ENCODE peak calls at places on chromosome 19, in ten cellular contexts. J is endothelial cell; V is stimulated activated CD8-positive, alpha-beta memory T cell treated with anti-CD3 and anti-CD28 coated beads, Interleukin-4, amount 100 ng/mL, for 1 hour; U is stimulated activated CD4-positive, alpha-beta T cell treated with anti-CD3 and anti-CD28 coated beads, Interleukin-4, amount 100 ng/mL, for 1 hour; B is NCI-H1105; C is brain microvascular endothelial cell; Y is psoas muscle; R is frontal cortex; D is HEK293T; Z is IMR-90. I is an unnamed sample.

GRCh38 chr19:16895467-16896097 is 6.8 kb downstream of the F2RL3 start:
- DNase-seq in R (no peak), B (no peak), D (no peak), J (no peak), U (no peak), V (no peak), Y (no peak), Z (no peak), C (no peak), I (no peak)

GRCh38 chr19:2429917-2430570 is 2.7 kb upstream of the TIMM13 start:
- DNase-seq in C (no peak), Z (no peak), U (no peak), R (no peak), V (no peak), D (no peak), Y (no peak), J (no peak), B (no peak), I (no peak)

GRCh38 chr19:48354332-48354992 is 9.3 kb downstream of the TMEM143 start:
- DNase-seq in C (peak; percentile 43), V (no peak), Y (no peak), D (no peak), R (no peak), Z (peak; percentile 46), J (no peak), U (no peak), B (no peak), I (peak; percentile 68)

GRCh38 chr19:18789422-18789832 is 1.7 kb downstream of the COMP start:
- DNase-seq in V (no peak), C (no peak), J (no peak), Z (no peak), R (no peak), U (no peak), B (no peak), D (no peak), Y (no peak), I (no peak)

GRCh38 chr19:47032171-47032811 is 12.7 kb downstream of the NPAS1 start:
- DNase-seq in Y (no peak), Z (no peak), J (peak; percentile 64), D (peak; percentile 68), R (peak; percentile 79), U (peak; percentile 70), V (peak; percentile 50), C (no peak), B (peak; percentile 54), I (no peak)

GRCh38 chr19:2469102-2469914 is 6.6 kb upstream of the GADD45B start:
- DNase-seq in V (no peak), Z (peak; percentile 78), J (no peak), D (no peak), R (no peak), B (no peak), Y (peak; percentile 77), C (peak; percentile 82), U (peak; percentile 28), I (no peak)

GRCh38 chr19:18364826-18365528 is 21.0 kb upstream of the GDF15 start:
- DNase-seq in V (no peak), Y (no peak), R (peak; percentile 55), Z (peak; percentile 100), J (peak; percentile 15), C (peak; percentile 99), B (peak; percentile 93), D (peak; percentile 48), U (no peak), I (peak; percentile 96)

GRCh38 chr19:45408121-45408520 is 1.7 kb downstream of the POLR1G start:
- DNase-seq in C (no peak), U (no peak), B (no peak), R (no peak), Z (no peak), V (no peak), Y (no peak), J (no peak), D (no peak), I (no peak)

GRCh38 chr19:28414748-28415147 is 798.2 kb downstream of the UQCRFS1 start:
- DNase-seq in Y (no peak), J (no peak), V (no peak), C (no peak), B (no peak), Z (no peak), R (no peak), U (no peak), D (no peak), I (peak; percentile 41)

GRCh38 chr19:40592170-40592569 is 9.0 kb upstream of the LTBP4 start:
- DNase-seq in C (peak; percentile 71), U (no peak), Z (peak; percentile 76), Y (no peak), J (no peak), B (peak; percentile 24), R (no peak), D (no peak), V (no peak), I (peak; percentile 76)

GRCh38 chr19:19155495-19156219 is 14.4 kb downstream of the MEF2B start:
- DNase-seq in D (no peak), C (no peak), J (no peak), Z (no peak), V (no peak), U (no peak), B (no peak), Y (no peak), R (no peak), I (no peak)

GRCh38 chr19:33054623-33055022 is 10.1 kb downstream of the RHPN2 start:
- DNase-seq in J (no peak), D (no peak), V (no peak), U (no peak), C (no peak), B (no peak), Y (no peak), R (no peak), Z (no peak), I (no peak)

GRCh38 chr19:947707-948533 is 22.1 kb downstream of the ARID3A start:
- DNase-seq in J (no peak), Y (peak; percentile 81), R (no peak), V (no peak), U (no peak), B (no peak), D (no peak), C (no peak), Z (no peak), I (no peak)

GRCh38 chr19:4140237-4140711 is 13.2 kb upstream of the CREB3L3 start:
- DNase-seq in R (peak; percentile 65), Y (no peak), J (peak; percentile 25), U (no peak), D (peak; percentile 85), B (peak; percentile 56), C (peak; percentile 38), Z (peak; percentile 72), V (no peak), I (peak; percentile 60)

GRCh38 chr19:31427857-31428256 is 78.6 kb upstream of the TSHZ3 start:
- DNase-seq in C (no peak), V (no peak), R (no peak), U (no peak), J (no peak), Z (no peak), B (no peak), Y (no peak), D (no peak), I (no peak)

GRCh38 chr19:13727798-13728197 is 36.5 kb upstream of the MRI1 start:
- DNase-seq in J (no peak), V (no peak), U (no peak), D (no peak), R (no peak), B (no peak), C (peak; percentile 27), Z (peak; percentile 82), Y (no peak), I (no peak)

GRCh38 chr19:15337202-15337601 is 4.9 kb upstream of the BRD4 start:
- DNase-seq in U (no peak), J (no peak), Z (peak; percentile 80), R (no peak), Y (no peak), C (peak; percentile 42), B (no peak), D (no peak), V (no peak), I (no peak)

GRCh38 chr19:2675892-2676291 is 26.6 kb downstream of the GNG7 start:
- DNase-seq in C (no peak), J (no peak), Y (no peak), V (no peak), R (no peak), D (no peak), B (no peak), U (no peak), Z (no peak), I (no peak)

GRCh38 chr19:40807147-40808020 is 8.4 kb downstream of the EGLN2 start:
- DNase-seq in U (no peak), Z (no peak), Y (no peak), J (peak; percentile 47), D (peak; percentile 20), R (no peak), C (no peak), B (no peak), V (no peak), I (no peak)

GRCh38 chr19:29287061-29287460 is 74.1 kb upstream of the UQCRFS1 start:
- DNase-seq in Z (no peak), U (no peak), V (no peak), J (no peak), B (peak; percentile 94), R (no peak), D (no peak), C (no peak), Y (no peak), I (no peak)

GRCh38 chr19:16143399-16144215 is at the start of gene HSH2D:
- DNase-seq in Z (no peak), R (no peak), D (no peak), B (no peak), Y (peak; percentile 66), J (no peak), V (peak; percentile 71), U (peak; percentile 72), C (no peak), I (no peak)

GRCh38 chr19:30674656-30675055 is 302.5 kb downstream of the ZNF536 start:
- DNase-seq in Z (no peak), V (no peak), U (no peak), D (no peak), C (no peak), R (no peak), B (no peak), J (no peak), Y (no peak), I (no peak)

GRCh38 chr19:39410620-39411005 is 1.9 kb upstream of the PLEKHG2 start:
- DNase-seq in Y (no peak), J (no peak), D (no peak), Z (no peak), B (no peak), U (no peak), R (no peak), C (no peak), V (peak; percentile 20), I (no peak)

GRCh38 chr19:8361921-8362793 is 1.8 kb upstream of the ANGPTL4 start:
- DNase-seq in J (no peak), Z (peak; percentile 99), R (peak; percentile 79), B (peak; percentile 73), U (peak; percentile 9), V (no peak), D (no peak), Y (peak; percentile 98), C (peak; percentile 98), I (peak; percentile 90)

GRCh38 chr19:33616857-33617256 is 4.9 kb upstream of the CHST8 start:
- DNase-seq in R (no peak), V (no peak), Y (no peak), Z (no peak), D (no peak), C (no peak), B (no peak), U (no peak), J (no peak), I (no peak)

GRCh38 chr19:18165794-18166544 is 7.6 kb upstream of the IFI30 start:
- DNase-seq in J (no peak), V (no peak), Y (no peak), R (no peak), D (no peak), Z (no peak), B (no peak), C (no peak), U (no peak), I (no peak)

GRCh38 chr19:55083004-55083850 is 7.6 kb downstream of the EPS8L1 start:
- DNase-seq in Z (no peak), B (no peak), V (no peak), D (no peak), C (no peak), R (no peak), U (no peak), J (no peak), Y (no peak), I (no peak)

GRCh38 chr19:40827386-40828247 is 22.6 kb downstream of the CYP2A6 start:
- DNase-seq in J (no peak), Y (no peak), U (no peak), Z (no peak), D (no peak), C (no peak), R (no peak), B (no peak), V (no peak), I (no peak)

I was measured in foreskin melanocyte.